ENCODE peak calls at places on chromosomes 5 and 9, in seven cellular contexts. One of them, this sample, is unnamed.

GRCh38 chr9:108552459-108553040 is 303.2 kb downstream of the ACTL7B start:
- DNase-seq in kidney glomerular epithelial cell: no peak
- DNase-seq in SW 1271: no peak
- DNase-seq in MM.1S: no peak
- DNase-seq in transverse colon: peak
- DNase-seq in stimulated activated naive CD4-positive, alpha-beta T cell: no peak
- DNase-seq in ELR: peak
- DNase-seq in this sample: no peak

GRCh38 chr9:132099741-132100407 is 20.2 kb upstream of the MED27 start:
- DNase-seq in stimulated activated naive CD4-positive, alpha-beta T cell: no peak
- DNase-seq in SW 1271: no peak
- DNase-seq in ELR: peak
- DNase-seq in MM.1S: no peak
- DNase-seq in transverse colon: no peak
- DNase-seq in kidney glomerular epithelial cell: no peak
- DNase-seq in this sample: no peak

GRCh38 chr9:86578722-86579121 is 224.5 kb upstream of the TUT7 start:
- DNase-seq in stimulated activated naive CD4-positive, alpha-beta T cell: no peak
- DNase-seq in kidney glomerular epithelial cell: no peak
- DNase-seq in transverse colon: no peak
- DNase-seq in MM.1S: no peak
- DNase-seq in ELR: no peak
- DNase-seq in SW 1271: no peak
- DNase-seq in this sample: no peak

GRCh38 chr5:75753182-75753581 is 35.9 kb upstream of the POC5 start:
- DNase-seq in kidney glomerular epithelial cell: no peak
- DNase-seq in transverse colon: no peak
- DNase-seq in MM.1S: no peak
- DNase-seq in SW 1271: no peak
- DNase-seq in ELR: no peak
- DNase-seq in stimulated activated naive CD4-positive, alpha-beta T cell: no peak
- DNase-seq in this sample: no peak

GRCh38 chr5:153831976-153832375 is 206.7 kb downstream of the FAM114A2 start:
- DNase-seq in MM.1S: peak
- DNase-seq in SW 1271: peak
- DNase-seq in stimulated activated naive CD4-positive, alpha-beta T cell: no peak
- DNase-seq in kidney glomerular epithelial cell: no peak
- DNase-seq in ELR: peak
- DNase-seq in transverse colon: no peak
- DNase-seq in this sample: no peak

GRCh38 chr9:105413486-105414068 is 34.3 kb upstream of the FSD1L start:
- DNase-seq in kidney glomerular epithelial cell: peak
- DNase-seq in ELR: peak
- DNase-seq in SW 1271: peak
- DNase-seq in MM.1S: no peak
- DNase-seq in stimulated activated naive CD4-positive, alpha-beta T cell: no peak
- DNase-seq in transverse colon: peak
- DNase-seq in this sample: no peak

GRCh38 chr9:94002316-94003140 is 47.4 kb upstream of the BARX1 start:
- DNase-seq in ELR: peak
- DNase-seq in SW 1271: peak
- DNase-seq in stimulated activated naive CD4-positive, alpha-beta T cell: no peak
- DNase-seq in MM.1S: peak
- DNase-seq in transverse colon: peak
- DNase-seq in kidney glomerular epithelial cell: peak
- DNase-seq in this sample: peak

GRCh38 chr9:117116084-117116483 is 298.8 kb downstream of the ASTN2 start:
- DNase-seq in SW 1271: no peak
- DNase-seq in stimulated activated naive CD4-positive, alpha-beta T cell: no peak
- DNase-seq in MM.1S: peak
- DNase-seq in kidney glomerular epithelial cell: no peak
- DNase-seq in ELR: no peak
- DNase-seq in transverse colon: no peak
- DNase-seq in this sample: no peak

GRCh38 chr9:134983094-134983493 is 65.4 kb upstream of the FCN1 start:
- DNase-seq in MM.1S: peak
- DNase-seq in SW 1271: no peak
- DNase-seq in stimulated activated naive CD4-positive, alpha-beta T cell: no peak
- DNase-seq in transverse colon: no peak
- DNase-seq in ELR: no peak
- DNase-seq in kidney glomerular epithelial cell: no peak
- DNase-seq in this sample: no peak

This sample was measured in naive thymus-derived CD4-positive, alpha-beta T cell.